ENCODE peak calls at places on chromosome 10, in six cellular contexts. S, N, Y, D, I and F are unnamed samples.

GRCh38 chr10:132918617-132919373 is 23.6 kb downstream of the CFAP46 start:
- DNase-seq in N (no peak), Y (no peak), I (no peak), S (no peak), D (no peak), F (no peak)

GRCh38 chr10:75048669-75049098 is 62.8 kb upstream of the SAMD8 start:
- DNase-seq in I (no peak), N (no peak), D (no peak), S (peak; percentile 30), Y (no peak), F (no peak)

GRCh38 chr10:103793429-103793828 is 61.9 kb downstream of the SH3PXD2A start:
- DNase-seq in Y (no peak), S (no peak), D (no peak), I (no peak), N (no peak), F (no peak)

GRCh38 chr10:71423268-71423667 is 26.5 kb downstream of the CDH23 start:
- DNase-seq in S (no peak), Y (no peak), N (no peak), I (no peak), D (no peak), F (no peak)

GRCh38 chr10:76082956-76083355 is 651.5 kb downstream of the LRMDA start:
- DNase-seq in S (no peak), Y (peak; percentile 63), N (no peak), I (peak; percentile 37), D (peak; percentile 87), F (peak; percentile 87)

GRCh38 chr10:79981673-79982485 is 33.0 kb upstream of the SFTPD start:
- DNase-seq in D (no peak), Y (peak; percentile 28), N (no peak), S (peak; percentile 83), I (no peak), F (peak; percentile 79)

GRCh38 chr10:74156919-74157289 is 5.9 kb downstream of the ADK start:
- DNase-seq in I (no peak), S (no peak), D (no peak), Y (no peak), N (no peak), F (no peak)

GRCh38 chr10:510415-510881 is 179.0 kb downstream of the DIP2C start:
- DNase-seq in S (no peak), N (no peak), Y (no peak), I (no peak), D (no peak), F (no peak)

GRCh38 chr10:62017141-62017870 is 115.8 kb downstream of the ARID5B start:
- DNase-seq in S (peak; percentile 28), Y (no peak), I (peak; percentile 62), N (no peak), D (no peak), F (no peak)

GRCh38 chr10:99396471-99396870 is 34.0 kb downstream of the GOT1 start:
- DNase-seq in I (peak; percentile 40), S (peak; percentile 20), Y (peak; percentile 65), N (no peak), D (peak; percentile 75), F (peak; percentile 24)

GRCh38 chr10:16386855-16387254 is 50.0 kb upstream of the PTER start:
- DNase-seq in Y (no peak), N (no peak), D (no peak), S (no peak), I (no peak), F (no peak)

GRCh38 chr10:131726460-131726861 is 174.3 kb upstream of the PPP2R2D start:
- DNase-seq in I (no peak), N (no peak), D (no peak), S (no peak), Y (no peak), F (no peak)

GRCh38 chr10:13001041-13001886 is at the start of gene CCDC3:
- DNase-seq in I (no peak), D (no peak), S (peak; percentile 25), N (no peak), Y (no peak), F (peak; percentile 1)

GRCh38 chr10:131901181-131901829 is 497 bp downstream of the PPP2R2D start:
- DNase-seq in Y (no peak), D (no peak), I (no peak), N (no peak), S (peak; percentile 67), F (peak; percentile 54)

GRCh38 chr10:1354776-1355435 is 298.7 kb downstream of the WDR37 start:
- DNase-seq in Y (no peak), I (no peak), S (no peak), D (no peak), N (no peak), F (no peak)

GRCh38 chr10:87913170-87913921 is 49.9 kb downstream of the PTEN start:
- DNase-seq in D (no peak), N (no peak), S (no peak), I (no peak), Y (no peak), F (no peak)

GRCh38 chr10:7298495-7298894 is 112.3 kb downstream of the SFMBT2 start:
- DNase-seq in Y (no peak), S (no peak), I (no peak), D (no peak), N (no peak), F (no peak)

GRCh38 chr10:3213174-3213573 is 40.6 kb upstream of the PITRM1 start:
- DNase-seq in N (no peak), Y (no peak), D (no peak), I (no peak), S (no peak), F (no peak)

GRCh38 chr10:80413152-80413996 is 5.0 kb downstream of the PRXL2A start:
- DNase-seq in I (no peak), N (no peak), Y (no peak), D (no peak), S (no peak), F (no peak)

GRCh38 chr10:125982256-125982948 is 86.0 kb downstream of the FANK1 start:
- DNase-seq in N (peak; percentile 42), I (peak; percentile 55), S (peak; percentile 77), Y (peak; percentile 57), D (peak; percentile 79), F (peak; percentile 76)

GRCh38 chr10:69048103-69048502 is 39.8 kb upstream of the SRGN start:
- DNase-seq in I (no peak), S (peak; percentile 33), N (no peak), Y (no peak), D (no peak), F (no peak)

GRCh38 chr10:115918812-115919211 is 354.2 kb downstream of the GFRA1 start:
- DNase-seq in Y (no peak), N (no peak), S (peak; percentile 16), D (peak; percentile 66), I (no peak), F (no peak)

GRCh38 chr10:60282771-60283353 is 106.8 kb downstream of the ANK3 start:
- DNase-seq in Y (peak; percentile 33), I (no peak), S (peak; percentile 30), N (no peak), D (peak; percentile 18), F (peak; percentile 55)

GRCh38 chr10:49500420-49500819 is 38.5 kb downstream of the ERCC6 start:
- DNase-seq in N (no peak), I (no peak), D (no peak), S (no peak), Y (no peak), F (no peak)

GRCh38 chr10:14383266-14383665 is 52.5 kb upstream of the FRMD4A start:
- DNase-seq in S (no peak), Y (no peak), N (no peak), D (peak; percentile 63), I (no peak), F (peak; percentile 25)

GRCh38 chr10:62021978-62022802 is 120.7 kb downstream of the ARID5B start:
- DNase-seq in S (no peak), I (no peak), Y (no peak), N (no peak), D (no peak), F (no peak)

GRCh38 chr10:124671486-124672075 is 72.6 kb downstream of the FAM53B start:
- DNase-seq in S (peak; percentile 41), I (no peak), Y (no peak), N (no peak), D (no peak), F (peak; percentile 6)

GRCh38 chr10:110398419-110399162 is 93.9 kb upstream of the SMNDC1 start:
- DNase-seq in Y (peak; percentile 94), N (no peak), I (peak; percentile 97), D (peak; percentile 95), S (peak; percentile 92), F (peak; percentile 98)

GRCh38 chr10:113534428-113534827 is 18.4 kb upstream of the HABP2 start:
- DNase-seq in S (no peak), D (peak; percentile 83), N (no peak), Y (no peak), I (no peak), F (no peak)

GRCh38 chr10:30788307-30788706 is 158.8 kb upstream of the LYZL2 start:
- DNase-seq in Y (no peak), I (no peak), D (peak; percentile 37), S (peak; percentile 29), N (no peak), F (no peak)

GRCh38 chr10:86205086-86205760 is 161.4 kb downstream of the GRID1 start:
- DNase-seq in N (no peak), D (no peak), S (no peak), Y (no peak), I (no peak), F (no peak)

GRCh38 chr10:130140425-130140824 is 4.2 kb downstream of the GLRX3 start:
- DNase-seq in N (no peak), Y (no peak), D (no peak), S (no peak), I (no peak), F (no peak)

GRCh38 chr10:129417164-129417563 is 49.9 kb upstream of the MGMT start:
- DNase-seq in I (peak; percentile 24), D (no peak), N (no peak), Y (no peak), S (peak; percentile 47), F (no peak)

GRCh38 chr10:13831711-13832110 is 244.9 kb downstream of the PRPF18 start:
- DNase-seq in D (no peak), S (no peak), Y (no peak), I (no peak), N (peak; percentile 48), F (no peak)

GRCh38 chr10:8349610-8350249 is 295.2 kb downstream of the GATA3 start:
- DNase-seq in I (no peak), N (no peak), Y (no peak), D (no peak), S (no peak), F (no peak)

GRCh38 chr10:35565602-35566061 is 39.5 kb upstream of the GJD4 start:
- DNase-seq in D (no peak), I (no peak), Y (no peak), N (no peak), S (peak; percentile 45), F (no peak)

GRCh38 chr10:122241836-122242235 is 29.3 kb upstream of the BTBD16 start:
- DNase-seq in D (no peak), I (no peak), N (no peak), S (no peak), Y (no peak), F (no peak)

GRCh38 chr10:23412223-23412622 is 26.7 kb upstream of the OTUD1 start:
- DNase-seq in I (peak; percentile 5), S (peak; percentile 49), N (no peak), D (peak; percentile 84), Y (peak; percentile 49), F (no peak)

GRCh38 chr10:99329891-99330674 is 927 bp downstream of the CNNM1 start:
- DNase-seq in Y (no peak), S (peak; percentile 47), I (no peak), D (no peak), N (no peak), F (peak; percentile 31)